ENCODE peak calls at places on chromosomes 13 and 19, in six cellular contexts. A is memory B cell, O is skeletal muscle cell, N is astrocyte of the cerebellum, S is amniotic stem cell, T is HT-29. X is an unnamed sample.

GRCh38 chr19:1097810-1098176 is 2.6 kb upstream of the POLR2E start:
- DNase-seq in A (no peak), O (no peak), N (no peak), S (no peak), T (no peak), X (no peak)

GRCh38 chr13:106865706-106866288 is 297.9 kb upstream of the ARGLU1 start:
- DNase-seq in A (no peak), O (no peak), N (no peak), S (no peak), T (no peak), X (no peak)

GRCh38 chr19:42348211-42348610 is 22.8 kb downstream of the MEGF8 start:
- DNase-seq in A (no peak), O (no peak), N (no peak), S (no peak), T (no peak), X (no peak)

GRCh38 chr13:98188544-98189166 is 11.6 kb upstream of the RNF113B start:
- DNase-seq in A (no peak), O (no peak), N (no peak), S (no peak), T (no peak), X (no peak)

GRCh38 chr19:39867133-39867532 is 21.0 kb upstream of the FBL start:
- DNase-seq in A (no peak), O (no peak), N (no peak), S (no peak), T (no peak), X (no peak)

GRCh38 chr19:5787554-5788182 is 3.1 kb upstream of the PRR22 start:
- DNase-seq in A (no peak), O (no peak), N (no peak), S (no peak), T (no peak), X (no peak)

GRCh38 chr19:11995174-11995573 is 30.3 kb downstream of the ZNF763 start:
- DNase-seq in A (no peak), O (no peak), N (no peak), S (no peak), T (no peak), X (no peak)

GRCh38 chr13:34869737-34870136 is 72.3 kb upstream of the NBEA start:
- DNase-seq in A (no peak), O (no peak), N (no peak), S (no peak), T (no peak), X (no peak)

GRCh38 chr13:33871207-33872004 is 53.5 kb downstream of the RFC3 start:
- DNase-seq in A (no peak), O (no peak), N (no peak), S (no peak), T (no peak), X (no peak)

GRCh38 chr19:46387713-46388130 is 25.6 kb downstream of the CCDC8 start:
- DNase-seq in A (no peak), O (no peak), N (no peak), S (no peak), T (no peak), X (no peak)

GRCh38 chr13:33971305-33971819 is 153.4 kb downstream of the RFC3 start:
- DNase-seq in A (no peak), O (no peak), N (no peak), S (no peak), T (no peak), X (no peak)

GRCh38 chr19:3034845-3035541 is 5.9 kb upstream of the TLE2 start:
- DNase-seq in A (no peak), O (peak), N (peak), S (no peak), T (peak), X (peak)

GRCh38 chr13:46516624-46517318 is 36.2 kb upstream of the LRCH1 start:
- DNase-seq in A (no peak), O (peak), N (no peak), S (no peak), T (no peak), X (no peak)

GRCh38 chr13:96822900-96823299 is 171.4 kb downstream of the OXGR1 start:
- DNase-seq in A (no peak), O (no peak), N (no peak), S (no peak), T (peak), X (peak)

GRCh38 chr19:17966497-17967257 is at the start of gene KCNN1:
- DNase-seq in A (no peak), O (no peak), N (no peak), S (no peak), T (no peak), X (no peak)

GRCh38 chr19:47713046-47714021 is at the start of gene EHD2:
- DNase-seq in A (no peak), O (no peak), N (no peak), S (peak), T (peak), X (peak)

GRCh38 chr19:41815301-41815700 is 18.9 kb downstream of the CEACAM3 start:
- DNase-seq in A (no peak), O (no peak), N (no peak), S (no peak), T (no peak), X (no peak)

GRCh38 chr13:110593430-110594130 is 21.8 kb upstream of the NAXD start:
- DNase-seq in A (peak), O (no peak), N (peak), S (no peak), T (peak), X (peak)

GRCh38 chr19:9961103-9961502 is 24.8 kb upstream of the OLFM2 start:
- DNase-seq in A (no peak), O (no peak), N (no peak), S (no peak), T (no peak), X (no peak)

GRCh38 chr19:3276341-3276799 is 51.9 kb downstream of the CELF5 start:
- DNase-seq in A (no peak), O (no peak), N (no peak), S (no peak), T (peak), X (no peak)

GRCh38 chr19:55005684-55006488 is 32.2 kb downstream of the GP6 start:
- DNase-seq in A (peak), O (peak), N (no peak), S (no peak), T (peak), X (peak)

GRCh38 chr19:46068345-46069258 is 27.8 kb upstream of the IGFL4 start:
- DNase-seq in A (no peak), O (peak), N (peak), S (peak), T (peak), X (peak)

GRCh38 chr13:106354961-106355360 is 180.5 kb downstream of the EFNB2 start:
- DNase-seq in A (no peak), O (no peak), N (no peak), S (no peak), T (no peak), X (no peak)

GRCh38 chr13:25699056-25699455 is 327.3 kb downstream of the ATP8A2 start:
- DNase-seq in A (no peak), O (no peak), N (no peak), S (no peak), T (no peak), X (no peak)

GRCh38 chr19:18029617-18030338 is 21.8 kb downstream of the ARRDC2 start:
- DNase-seq in A (no peak), O (no peak), N (no peak), S (no peak), T (peak), X (no peak)

GRCh38 chr19:50233308-50233910 is 30.0 kb downstream of the MYH14 start:
- DNase-seq in A (no peak), O (no peak), N (no peak), S (no peak), T (no peak), X (no peak)

GRCh38 chr13:74529968-74530367 is 395.8 kb upstream of the KLF12 start:
- DNase-seq in A (no peak), O (peak), N (no peak), S (no peak), T (no peak), X (no peak)

GRCh38 chr19:35696835-35697234 is 7.5 kb upstream of the ZBTB32 start:
- DNase-seq in A (no peak), O (no peak), N (no peak), S (no peak), T (no peak), X (no peak)

GRCh38 chr19:3055741-3056453 is 6.4 kb downstream of the TLE5 start:
- DNase-seq in A (no peak), O (no peak), N (no peak), S (no peak), T (peak), X (no peak)

GRCh38 chr13:33312150-33312908 is 26.8 kb upstream of the STARD13 start:
- DNase-seq in A (no peak), O (no peak), N (peak), S (no peak), T (peak), X (no peak)

GRCh38 chr19:10617409-10618121 is 7.8 kb upstream of the SLC44A2 start:
- DNase-seq in A (no peak), O (no peak), N (no peak), S (peak), T (peak), X (no peak)

GRCh38 chr13:104357672-104358314 is 1291.6 kb upstream of the SLC10A2 start:
- DNase-seq in A (no peak), O (no peak), N (no peak), S (no peak), T (no peak), X (no peak)

GRCh38 chr19:6412111-6412999 is 12.3 kb downstream of the KHSRP start:
- DNase-seq in A (peak), O (no peak), N (no peak), S (no peak), T (peak), X (peak)

GRCh38 chr19:48210005-48210404 is 39.5 kb downstream of the ZSWIM9 start:
- DNase-seq in A (no peak), O (no peak), N (no peak), S (no peak), T (no peak), X (no peak)

GRCh38 chr13:39811696-39812095 is 156.2 kb downstream of the COG6 start:
- DNase-seq in A (no peak), O (no peak), N (no peak), S (no peak), T (no peak), X (no peak)

GRCh38 chr13:99998261-99998660 is 16.7 kb downstream of the ZIC2 start:
- DNase-seq in A (no peak), O (no peak), N (no peak), S (no peak), T (no peak), X (no peak)

GRCh38 chr19:58020985-58021384 is 12.8 kb upstream of the ZSCAN1 start:
- DNase-seq in A (no peak), O (no peak), N (no peak), S (no peak), T (no peak), X (no peak)

GRCh38 chr13:50107205-50107604 is 92.0 kb downstream of the KCNRG start:
- DNase-seq in A (no peak), O (no peak), N (no peak), S (no peak), T (no peak), X (no peak)

GRCh38 chr19:6767081-6767356 is 216 bp downstream of the SH2D3A start:
- DNase-seq in A (no peak), O (no peak), N (no peak), S (no peak), T (no peak), X (no peak)

X was measured in cardiac muscle cell.